ENCODE peak calls at places on chromosomes 12 and 14, in eight cellular contexts. F, S, Q, U, E, C, P and X are unnamed samples. For H3K4me1, the result is how much of the 10 kb centered on the place peaks cover.

GRCh38 chr12:86683568-86683991 is 427.4 kb upstream of the MGAT4C start:
- DNase-seq in S (peak), C (no peak), U (no peak), E (no peak), F (peak), P (no peak), Q (no peak), X (no peak)

GRCh38 chr14:70602254-70602653 is 1.8 kb upstream of the MED6 start:
- DNase-seq in F (no peak), C (no peak), E (no peak), U (no peak), S (no peak), P (no peak), Q (no peak), X (no peak)

GRCh38 chr14:72433511-72433910 is 460.4 kb downstream of the DPF3 start:
- DNase-seq in C (peak), Q (no peak), F (peak), P (no peak), S (no peak), U (no peak), E (no peak), X (no peak)

GRCh38 chr12:56922032-56922431 is 12.2 kb downstream of the SDR9C7 start:
- DNase-seq in P (no peak), E (no peak), S (no peak), U (no peak), F (no peak), C (no peak), Q (no peak), X (no peak)

GRCh38 chr14:104553166-104554087 is 26.1 kb upstream of the C14orf180 start:
- DNase-seq in Q (no peak), U (no peak), C (no peak), P (no peak), F (no peak), S (no peak), E (peak), X (no peak)

GRCh38 chr12:9813821-9814798 is 13.2 kb upstream of the KLRF1 start:
- DNase-seq in P (peak), Q (peak), U (peak), C (peak), E (peak), F (peak), S (peak), X (peak)

GRCh38 chr14:105315211-105315721 is 718 bp downstream of the PACS2 start:
- DNase-seq in P (peak), S (no peak), Q (peak), C (peak), E (no peak), U (peak), F (peak), X (no peak)

GRCh38 chr14:61628192-61628591 is 67.1 kb upstream of the HIF1A start:
- DNase-seq in U (no peak), C (no peak), E (no peak), P (no peak), S (no peak), Q (no peak), F (no peak), X (no peak)

GRCh38 chr12:46369474-46370379 is 2.8 kb downstream of the SLC38A2 start:
- DNase-seq in E (no peak), S (no peak), Q (no peak), C (no peak), U (no peak), P (no peak), F (peak), X (no peak)

GRCh38 chr12:65335021-65335714 is 56.7 kb downstream of the MSRB3 start:
- DNase-seq in P (no peak), C (peak), E (no peak), F (peak), U (no peak), S (peak), Q (peak), X (peak)

GRCh38 chr14:55430024-55430690 is 10.3 kb downstream of the TBPL2 start:
- DNase-seq in P (no peak), Q (peak), F (peak), C (peak), E (no peak), U (no peak), S (peak), X (peak)

GRCh38 chr12:60872219-60872618 is 1276.4 kb downstream of the SLC16A7 start:
- DNase-seq in U (no peak), P (no peak), C (no peak), E (no peak), S (no peak), Q (no peak), F (no peak), X (no peak)

GRCh38 chr12:48903982-48904411 is 21.3 kb downstream of the FKBP11 start:
- DNase-seq in C (peak), S (peak), F (peak), P (peak), U (peak), E (peak), Q (peak), X (peak)

GRCh38 chr14:74618078-74618952 is 6.3 kb upstream of the LTBP2 start:
- DNase-seq in U (no peak), F (peak), C (peak), S (peak), E (no peak), Q (no peak), P (no peak), X (no peak)

GRCh38 chr12:78406776-78407335 is 457.7 kb upstream of the SYT1 start:
- DNase-seq in F (peak), P (no peak), C (no peak), S (no peak), Q (no peak), U (no peak), E (no peak), X (no peak)

GRCh38 chr12:40238221-40238902 is 13.6 kb downstream of the LRRK2 start:
- DNase-seq in S (no peak), P (no peak), F (no peak), Q (no peak), C (no peak), U (no peak), E (no peak), X (no peak)

GRCh38 chr12:130246560-130246959 is 84.3 kb downstream of the FZD10 start:
- DNase-seq in C (no peak), S (no peak), F (no peak), E (no peak), P (no peak), Q (no peak), U (no peak), X (no peak)

GRCh38 chr12:113500662-113501435 is 29.2 kb upstream of the LHX5 start:
- DNase-seq in U (no peak), F (no peak), P (no peak), Q (no peak), C (no peak), S (no peak), E (no peak), X (no peak)

GRCh38 chr14:51596473-51596870 is 55.2 kb upstream of the FRMD6 start:
- DNase-seq in E (no peak), Q (no peak), P (no peak), F (no peak), S (no peak), C (no peak), U (no peak), X (no peak)

GRCh38 chr12:45737638-45738037 is 8.1 kb downstream of the ARID2 start:
- DNase-seq in P (no peak), U (no peak), E (no peak), F (no peak), Q (no peak), C (no peak), S (no peak), X (no peak)

GRCh38 chr12:107287436-107288413 is 194.4 kb upstream of the CRY1 start:
- DNase-seq in U (no peak), C (no peak), P (no peak), F (no peak), E (no peak), Q (no peak), S (no peak), X (no peak)

GRCh38 chr12:63362801-63363200 is 211.8 kb upstream of the AVPR1A start:
- DNase-seq in F (no peak), S (no peak), E (no peak), Q (no peak), U (no peak), P (no peak), C (no peak), X (no peak)

GRCh38 chr12:30694971-30695326 is 720 bp downstream of the IPO8 start:
- DNase-seq in U (peak), C (peak), S (peak), P (no peak), Q (peak), E (no peak), F (peak), X (peak)

GRCh38 chr12:26277511-26278246 is 82.3 kb downstream of the SSPN start:
- DNase-seq in F (no peak), S (no peak), Q (no peak), P (no peak), C (no peak), E (no peak), U (no peak), X (no peak)

GRCh38 chr12:27221625-27222387 is 22.3 kb upstream of the STK38L start:
- DNase-seq in F (no peak), E (no peak), Q (no peak), S (no peak), U (no peak), P (no peak), C (no peak), X (peak)

GRCh38 chr12:110312581-110313360 is 31.7 kb downstream of the ATP2A2 start:
- DNase-seq in S (peak), C (peak), E (no peak), U (no peak), P (no peak), Q (no peak), F (peak), X (no peak)

GRCh38 chr14:100662850-100663527 is 63.7 kb upstream of the DLK1 start:
- DNase-seq in U (peak), P (peak), Q (peak), S (peak), E (peak), F (peak), C (peak), X (peak)

GRCh38 chr14:88140874-88141273 is 135.9 kb downstream of the GPR65 start:
- DNase-seq in F (no peak), E (no peak), Q (no peak), U (no peak), P (no peak), C (no peak), S (no peak), X (no peak)

GRCh38 chr14:81767266-81767987 is 233.8 kb upstream of the SEL1L start:
- DNase-seq in Q (no peak), C (no peak), E (no peak), P (no peak), S (no peak), U (no peak), F (no peak), X (no peak)

DNA sequence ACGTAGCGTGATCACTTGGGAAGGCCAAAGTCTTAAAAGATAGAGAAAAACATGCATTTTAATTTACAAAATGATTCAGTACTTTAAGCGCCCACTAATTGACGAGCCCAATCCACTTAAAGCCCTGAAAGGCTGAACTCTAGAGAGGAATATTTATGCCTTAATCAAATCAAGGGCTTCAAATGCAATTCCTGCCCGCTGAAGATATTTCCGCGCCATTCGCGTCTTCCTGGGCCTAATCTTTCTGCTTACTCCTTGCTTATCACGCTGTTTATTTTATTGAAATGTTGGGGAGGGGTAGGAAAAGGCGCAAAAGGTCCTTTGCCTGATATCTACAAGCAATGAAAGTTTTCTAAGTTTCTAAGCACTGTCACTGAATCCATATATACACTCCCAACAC is 4.0 kb downstream of the TBX3 start:
- DNase-seq in F (no peak), P (no peak), S (no peak), Q (no peak), U (no peak), C (no peak), E (no peak), X (no peak)
- H3K27ac ChIP-seq in F (no peak), P (peak), S (no peak), Q (peak), U (peak), C (no peak), E (peak), X (no peak)

DNA sequence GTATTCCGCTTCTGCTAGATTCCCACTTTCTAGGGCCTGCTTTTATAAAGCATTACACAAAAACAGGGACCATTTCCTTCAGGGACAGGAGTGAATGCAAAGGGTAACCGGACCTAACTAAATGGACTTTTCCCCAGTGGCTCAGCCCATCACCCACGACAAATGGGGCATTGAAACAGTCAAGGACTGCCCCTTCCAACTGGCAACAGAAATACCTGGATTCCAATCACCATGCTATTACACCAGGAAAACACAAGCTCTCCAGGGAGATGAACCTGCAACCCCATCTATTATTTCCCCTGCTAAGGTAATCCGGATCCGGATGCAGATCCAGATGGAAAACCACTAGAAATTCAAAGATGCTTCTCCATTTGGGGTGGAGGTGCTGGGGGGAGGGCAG is 1.0 kb downstream of the MPHOSPH9 start:
- DNase-seq in F (no peak), S (no peak), C (peak), P (no peak), Q (no peak), E (no peak), U (no peak), X (no peak)
- H3K4me1 ChIP-seq in F (under half), S (under half), C (under half), P (under half), Q (under half), E (half or more), U (under half), X (under half)

GRCh38 chr12:100643246-100643645 is 69.8 kb downstream of the GAS2L3 start:
- DNase-seq in Q (no peak), S (no peak), E (no peak), U (no peak), C (no peak), F (no peak), P (no peak), X (no peak)
- H3K27ac ChIP-seq in Q (no peak), S (no peak), E (no peak), U (no peak), C (no peak), F (no peak), P (no peak), X (no peak)

GRCh38 chr14:68896132-68896531 is 83.0 kb downstream of the ACTN1 start:
- DNase-seq in F (no peak), E (no peak), S (no peak), P (no peak), C (no peak), Q (no peak), U (no peak), X (no peak)

GRCh38 chr14:68894802-68895201 is 84.3 kb downstream of the ACTN1 start:
- DNase-seq in S (no peak), C (no peak), Q (no peak), F (peak), E (no peak), P (no peak), U (no peak), X (no peak)

GRCh38 chr14:68893566-68893965 is 85.5 kb downstream of the ACTN1 start:
- DNase-seq in Q (no peak), U (no peak), S (no peak), P (no peak), E (no peak), F (no peak), C (no peak), X (no peak)

GRCh38 chr14:68894123-68894522 is 85.0 kb downstream of the ACTN1 start:
- DNase-seq in P (no peak), F (peak), U (no peak), E (no peak), S (no peak), Q (no peak), C (no peak), X (no peak)

DNA sequence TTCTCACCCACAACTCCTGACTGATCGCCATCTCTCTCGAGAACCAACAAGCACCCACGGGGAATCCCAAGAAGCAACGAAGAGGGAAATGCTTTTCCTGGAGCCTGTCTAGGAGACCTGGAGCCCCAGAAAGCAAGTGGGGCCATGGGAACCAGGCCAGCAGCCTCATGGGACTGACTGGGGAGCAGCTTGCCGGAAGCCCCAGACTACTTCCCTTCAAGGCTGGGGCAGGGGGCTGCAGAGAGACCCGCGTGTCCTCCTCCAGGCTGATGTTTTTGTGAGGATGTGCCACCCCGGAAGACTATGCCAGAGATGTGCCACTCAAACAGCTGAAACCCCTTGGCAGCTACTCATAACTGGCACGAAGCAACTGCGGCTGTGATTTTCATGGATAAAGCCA is 83.8 kb downstream of the ACTN1 start:
- DNase-seq in S (no peak), Q (no peak), C (no peak), E (no peak), U (no peak), F (no peak), P (no peak), X (no peak)
- H3K4me1 ChIP-seq in S (under half), Q (under half), C (under half), E (under half), U (under half), F (under half), P (under half), X (under half)

GRCh38 chr14:91348861-91349465 is 68.7 kb downstream of the CCDC88C start:
- DNase-seq in U (no peak), E (no peak), F (no peak), P (no peak), C (no peak), S (no peak), Q (no peak), X (no peak)

GRCh38 chr14:91350813-91351507 is 66.7 kb downstream of the CCDC88C start:
- DNase-seq in E (no peak), C (no peak), S (no peak), P (no peak), U (no peak), Q (no peak), F (no peak), X (no peak)

GRCh38 chr14:91351508-91351853 is 66.1 kb downstream of the CCDC88C start:
- DNase-seq in Q (no peak), F (no peak), C (no peak), E (no peak), U (no peak), P (no peak), S (no peak), X (no peak)

GRCh38 chr14:91350483-91350812 is 67.2 kb downstream of the CCDC88C start:
- DNase-seq in U (no peak), C (no peak), E (no peak), F (no peak), P (no peak), S (no peak), Q (no peak), X (no peak)

GRCh38 chr14:91349481-91350074 is 68.0 kb downstream of the CCDC88C start:
- DNase-seq in P (no peak), Q (no peak), C (no peak), E (no peak), F (no peak), S (no peak), U (no peak), X (no peak)
- H3K27ac ChIP-seq in P (no peak), Q (no peak), C (no peak), E (peak), F (no peak), S (peak), U (no peak), X (no peak)